ENCODE peak calls at places on chromosomes 11 and 22, in four cellular contexts. N is K562, Z is GM12878, H is HepG2. U is an unnamed sample.
A peak's percentile ranks its signal among the peaks of the same experiment; 100 is the strongest.

GRCh38 chr11:118217575-118217974 is 7.2 kb downstream of the JAML start:
- DNase-seq in N (no peak), Z (no peak), H (no peak), U (no peak)

GRCh38 chr11:65488273-65489058 is 10.4 kb upstream of the MALAT1 start:
- DNase-seq in N (no peak), Z (no peak), H (no peak), U (no peak)

GRCh38 chr11:113771964-113772363 is 1.5 kb downstream of the ZW10 start:
- DNase-seq in N (no peak), Z (no peak), H (no peak), U (no peak)

GRCh38 chr11:109112748-109113378 is 309.1 kb upstream of the C11orf87 start:
- DNase-seq in N (no peak), Z (no peak), H (no peak), U (no peak)

GRCh38 chr11:14364322-14364721 is 5.3 kb upstream of the RRAS2 start:
- DNase-seq in N (no peak), Z (no peak), H (no peak), U (no peak)

GRCh38 chr11:5620606-5621521 is 3.9 kb upstream of the TRIM34 start:
- DNase-seq in N (no peak), Z (no peak), H (peak; percentile 42), U (no peak)

GRCh38 chr22:22060200-22061084 is 77.9 kb upstream of the TOP3B start:
- DNase-seq in N (peak; percentile 99), Z (no peak), H (peak; percentile 40), U (peak; percentile 88)

GRCh38 chr11:70024036-70024772 is 53.9 kb upstream of the ANO1 start:
- DNase-seq in N (no peak), Z (no peak), H (no peak), U (no peak)

GRCh38 chr11:13465909-13466371 is 2.9 kb upstream of the BTBD10 start:
- DNase-seq in N (peak; percentile 11), Z (no peak), H (peak; percentile 27), U (peak; percentile 39)

GRCh38 chr11:84291996-84292395 is 1005.8 kb upstream of the CCDC90B start:
- DNase-seq in N (no peak), Z (no peak), H (no peak), U (no peak)

GRCh38 chr11:117927926-117928325 is 1.3 kb downstream of the TMPRSS13 start:
- DNase-seq in N (no peak), Z (no peak), H (no peak), U (no peak)

GRCh38 chr22:27670701-27671412 is 130.7 kb downstream of the MN1 start:
- DNase-seq in N (peak; percentile 79), Z (no peak), H (peak; percentile 96), U (peak; percentile 39)

GRCh38 chr11:93652161-93652597 is 9.3 kb upstream of the CEP295 start:
- DNase-seq in N (peak; percentile 36), Z (no peak), H (peak; percentile 17), U (peak; percentile 49)

GRCh38 chr11:61897387-61898246 is 6.3 kb upstream of the FADS3 start:
- DNase-seq in N (peak; percentile 80), Z (no peak), H (peak; percentile 51), U (peak; percentile 86)

GRCh38 chr11:14369598-14369997 is 10.6 kb upstream of the RRAS2 start:
- DNase-seq in N (no peak), Z (no peak), H (no peak), U (no peak)

GRCh38 chr11:7500251-7500650 is 13.5 kb upstream of the PPFIBP2 start:
- DNase-seq in N (no peak), Z (no peak), H (no peak), U (no peak)

GRCh38 chr22:39721456-39722325 is 151.1 kb downstream of the CACNA1I start:
- DNase-seq in N (no peak), Z (no peak), H (no peak), U (no peak)

GRCh38 chr11:118050208-118050891 is 26.5 kb upstream of the TMPRSS4 start:
- DNase-seq in N (no peak), Z (no peak), H (no peak), U (no peak)

GRCh38 chr11:128928400-128928799 is 14.3 kb downstream of the TP53AIP1 start:
- DNase-seq in N (no peak), Z (peak; percentile 65), H (no peak), U (no peak)

GRCh38 chr22:45582236-45582954 is 79.7 kb downstream of the FBLN1 start:
- DNase-seq in N (no peak), Z (no peak), H (no peak), U (no peak)

GRCh38 chr22:20218320-20218872 is 49.7 kb downstream of the RTN4R start:
- DNase-seq in N (no peak), Z (no peak), H (no peak), U (no peak)

GRCh38 chr11:60801194-60801593 is 16.1 kb downstream of the MS4A10 start:
- DNase-seq in N (no peak), Z (no peak), H (no peak), U (no peak)

GRCh38 chr11:78270993-78271392 is 82.3 kb downstream of the USP35 start:
- DNase-seq in N (no peak), Z (no peak), H (no peak), U (no peak)

GRCh38 chr11:130846606-130847005 is 69.7 kb downstream of the SNX19 start:
- DNase-seq in N (no peak), Z (no peak), H (peak; percentile 20), U (no peak)

GRCh38 chr11:75288846-75289760 is 48.5 kb downstream of the TPBGL start:
- DNase-seq in N (no peak), Z (no peak), H (no peak), U (no peak)

GRCh38 chr11:95324826-95325225 is 93.8 kb upstream of the SESN3 start:
- DNase-seq in N (no peak), Z (no peak), H (no peak), U (no peak)

GRCh38 chr22:20551805-20552449 is 44.5 kb downstream of the MED15 start:
- DNase-seq in N (no peak), Z (no peak), H (peak; percentile 53), U (no peak)

GRCh38 chr11:134452026-134452848 is 40.2 kb upstream of the B3GAT1 start:
- DNase-seq in N (no peak), Z (no peak), H (no peak), U (no peak)

GRCh38 chr11:134142536-134142935 is 73.7 kb downstream of the JAM3 start:
- DNase-seq in N (no peak), Z (no peak), H (no peak), U (no peak)

GRCh38 chr22:46633334-46633890 is 13.2 kb downstream of the GRAMD4 start:
- DNase-seq in N (no peak), Z (no peak), H (no peak), U (no peak)

GRCh38 chr22:19755145-19755710 is 5.3 kb upstream of the TBX1 start:
- DNase-seq in N (peak; percentile 78), Z (no peak), H (no peak), U (no peak)

GRCh38 chr11:127693686-127694085 is 693.1 kb upstream of the KIRREL3 start:
- DNase-seq in N (no peak), Z (no peak), H (no peak), U (no peak)

GRCh38 chr11:132022718-132023117 is 652.3 kb downstream of the NTM start:
- DNase-seq in N (no peak), Z (no peak), H (no peak), U (no peak)

GRCh38 chr11:57499983-57500461 is 15.5 kb downstream of the SLC43A1 start:
- DNase-seq in N (no peak), Z (no peak), H (no peak), U (no peak)

GRCh38 chr11:130023204-130023603 is 20.6 kb upstream of the PRDM10 start:
- DNase-seq in N (no peak), Z (peak; percentile 88), H (peak; percentile 71), U (no peak)

DNA sequence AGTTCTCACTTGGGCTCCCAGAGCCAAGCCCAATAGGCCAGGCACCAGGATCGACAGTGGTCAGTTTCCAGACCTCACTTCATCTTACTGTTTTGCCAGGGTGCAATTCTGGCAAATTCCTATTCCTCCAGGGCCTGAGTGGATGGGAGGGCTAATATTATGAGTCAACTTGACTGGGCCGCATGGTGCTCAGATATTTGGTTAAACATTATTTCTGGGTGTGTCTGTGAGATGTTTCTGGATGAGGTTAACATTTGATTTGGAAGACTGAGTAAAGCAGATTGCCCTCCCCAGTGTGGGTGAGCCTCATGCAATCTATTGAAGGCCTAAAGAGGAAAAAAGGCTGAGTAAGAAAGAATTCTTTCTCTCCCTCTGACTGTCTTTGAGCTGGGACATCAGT is 132.8 kb upstream of the ZBED5 start:
- DNase-seq in N (no peak), Z (no peak), H (no peak), U (no peak)
- TF ChIP-seq FOXK2 in N (no peak), Z (no peak), H (no peak), U (no peak)

GRCh38 chr11:35803115-35803514 is 140.5 kb downstream of the TRIM44 start:
- DNase-seq in N (no peak), Z (no peak), H (no peak), U (no peak)
- TF ChIP-seq TARDBP in N (no peak), Z (no peak), H (no peak), U (no peak)

GRCh38 chr11:59754494-59754858 is 700 bp upstream of the STX3 start:
- DNase-seq in N (no peak), Z (no peak), H (no peak), U (peak; percentile 26)
- TF ChIP-seq FOXK2 in N (no peak), Z (no peak), H (no peak), U (no peak)

DNA sequence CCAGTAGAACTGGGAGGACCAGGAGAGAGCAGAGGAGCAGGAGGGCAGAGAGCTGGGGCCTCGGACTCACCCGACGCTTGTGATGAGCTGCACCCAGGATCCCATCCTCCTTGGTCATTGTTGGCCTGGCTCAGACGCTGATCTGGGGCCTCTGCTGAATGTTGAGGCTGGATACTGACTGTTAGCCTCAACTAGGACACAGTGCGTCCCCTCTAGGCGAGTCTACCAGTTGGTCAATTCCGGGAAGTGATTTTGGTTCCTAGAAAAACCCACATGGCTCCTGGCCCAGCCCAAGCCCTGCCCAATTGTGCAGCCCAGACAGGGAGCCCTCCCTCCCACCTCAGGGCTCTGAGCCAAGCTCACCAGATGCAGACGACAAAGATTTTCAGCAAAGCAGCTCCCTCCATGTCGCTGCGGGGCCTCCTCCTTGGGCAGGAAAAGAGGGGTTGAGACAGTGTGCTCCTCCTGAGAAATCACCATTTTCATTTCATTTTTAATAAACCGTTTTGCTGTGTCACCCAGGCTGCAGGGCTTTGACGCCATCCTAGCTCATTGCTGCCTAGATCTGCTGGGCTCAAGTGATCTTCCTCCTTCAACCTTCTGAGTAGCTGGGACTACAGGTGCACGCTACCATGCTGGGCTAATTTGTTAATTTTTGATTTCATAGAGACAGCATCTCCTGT is at the start of gene APOL4:
- DNase-seq in N (peak; percentile 58), Z (no peak), H (no peak), U (no peak)
- TF ChIP-seq TARDBP in N (no peak), Z (no peak), H (no peak), U (no peak)

U was measured in HEK293T.